ENCODE peak calls at places on chromosomes 4 and X, in six cellular contexts. One of them, this sample, is unnamed. For H3K4me1, the result is how much of the 10 kb centered on the place peaks cover.

GRCh38 chr4:57093816-57094481 is 16.2 kb downstream of the IGFBP7 start:
- DNase-seq in adipocyte: no peak
- DNase-seq in cardiac muscle cell: no peak
- DNase-seq in CD8-positive, alpha-beta T cell: no peak
- DNase-seq in right cardiac atrium: peak
- DNase-seq in psoas muscle: no peak
- DNase-seq in this sample: no peak

GRCh38 chrX:34893741-34894140 is 48.9 kb upstream of the FAM47B start:
- DNase-seq in adipocyte: peak
- DNase-seq in cardiac muscle cell: peak
- DNase-seq in CD8-positive, alpha-beta T cell: no peak
- DNase-seq in right cardiac atrium: no peak
- DNase-seq in psoas muscle: no peak
- DNase-seq in this sample: no peak

GRCh38 chrX:86369847-86370630 is 221.8 kb downstream of the DACH2 start:
- DNase-seq in adipocyte: no peak
- DNase-seq in cardiac muscle cell: no peak
- DNase-seq in CD8-positive, alpha-beta T cell: no peak
- DNase-seq in right cardiac atrium: no peak
- DNase-seq in psoas muscle: no peak
- DNase-seq in this sample: no peak

GRCh38 chr4:141815646-141816045 is 179.3 kb downstream of the IL15 start:
- DNase-seq in adipocyte: no peak
- DNase-seq in cardiac muscle cell: no peak
- DNase-seq in CD8-positive, alpha-beta T cell: no peak
- DNase-seq in right cardiac atrium: no peak
- DNase-seq in psoas muscle: no peak
- DNase-seq in this sample: no peak

GRCh38 chr4:128861856-128862518 is 52.5 kb downstream of the JADE1 start:
- DNase-seq in adipocyte: no peak
- DNase-seq in cardiac muscle cell: no peak
- DNase-seq in CD8-positive, alpha-beta T cell: no peak
- DNase-seq in right cardiac atrium: peak
- DNase-seq in psoas muscle: no peak
- DNase-seq in this sample: no peak

GRCh38 chr4:76504613-76505465 is 69.8 kb downstream of the SHROOM3 start:
- DNase-seq in adipocyte: peak
- DNase-seq in cardiac muscle cell: peak
- DNase-seq in CD8-positive, alpha-beta T cell: no peak
- DNase-seq in right cardiac atrium: no peak
- DNase-seq in psoas muscle: no peak
- DNase-seq in this sample: no peak

GRCh38 chrX:9352683-9353430 is 112.0 kb upstream of the TBL1X start:
- DNase-seq in adipocyte: peak
- DNase-seq in cardiac muscle cell: no peak
- DNase-seq in CD8-positive, alpha-beta T cell: no peak
- DNase-seq in right cardiac atrium: peak
- DNase-seq in psoas muscle: no peak
- DNase-seq in this sample: peak

GRCh38 chr4:7924163-7924562 is 15.5 kb downstream of the AFAP1 start:
- DNase-seq in adipocyte: no peak
- DNase-seq in cardiac muscle cell: no peak
- DNase-seq in CD8-positive, alpha-beta T cell: no peak
- DNase-seq in right cardiac atrium: no peak
- DNase-seq in psoas muscle: no peak
- DNase-seq in this sample: no peak

GRCh38 chr4:88443486-88443885 is 13.4 kb upstream of the HERC5 start:
- DNase-seq in adipocyte: no peak
- DNase-seq in cardiac muscle cell: no peak
- DNase-seq in CD8-positive, alpha-beta T cell: no peak
- DNase-seq in right cardiac atrium: no peak
- DNase-seq in psoas muscle: no peak
- DNase-seq in this sample: no peak

GRCh38 chrX:38006283-38006682 is at the start of gene SYTL5:
- DNase-seq in adipocyte: no peak
- DNase-seq in cardiac muscle cell: peak
- DNase-seq in CD8-positive, alpha-beta T cell: no peak
- DNase-seq in right cardiac atrium: no peak
- DNase-seq in psoas muscle: no peak
- DNase-seq in this sample: no peak

GRCh38 chr4:74394476-74395136 is 29.7 kb downstream of the EREG start:
- DNase-seq in adipocyte: no peak
- DNase-seq in cardiac muscle cell: no peak
- DNase-seq in CD8-positive, alpha-beta T cell: no peak
- DNase-seq in right cardiac atrium: no peak
- DNase-seq in psoas muscle: no peak
- DNase-seq in this sample: no peak

GRCh38 chr4:92497141-92497540 is 193.4 kb downstream of the GRID2 start:
- DNase-seq in adipocyte: no peak
- DNase-seq in cardiac muscle cell: no peak
- DNase-seq in CD8-positive, alpha-beta T cell: no peak
- DNase-seq in right cardiac atrium: no peak
- DNase-seq in psoas muscle: no peak
- DNase-seq in this sample: no peak

GRCh38 chr4:42385534-42385933 is 11.8 kb upstream of the SHISA3 start:
- DNase-seq in adipocyte: no peak
- DNase-seq in cardiac muscle cell: no peak
- DNase-seq in CD8-positive, alpha-beta T cell: no peak
- DNase-seq in right cardiac atrium: no peak
- DNase-seq in psoas muscle: no peak
- DNase-seq in this sample: no peak

GRCh38 chr4:25113915-25114904 is 46.0 kb downstream of the SEPSECS start:
- DNase-seq in adipocyte: peak
- DNase-seq in cardiac muscle cell: no peak
- DNase-seq in CD8-positive, alpha-beta T cell: no peak
- DNase-seq in right cardiac atrium: no peak
- DNase-seq in psoas muscle: no peak
- DNase-seq in this sample: no peak

GRCh38 chrX:63918611-63919010 is 133.6 kb upstream of the ARHGEF9 start:
- DNase-seq in adipocyte: peak
- DNase-seq in cardiac muscle cell: peak
- DNase-seq in CD8-positive, alpha-beta T cell: no peak
- DNase-seq in right cardiac atrium: no peak
- DNase-seq in psoas muscle: no peak
- DNase-seq in this sample: no peak

GRCh38 chr4:96102541-96103018 is 262.7 kb downstream of the PDHA2 start:
- DNase-seq in adipocyte: peak
- DNase-seq in cardiac muscle cell: no peak
- DNase-seq in CD8-positive, alpha-beta T cell: no peak
- DNase-seq in right cardiac atrium: no peak
- DNase-seq in psoas muscle: no peak
- DNase-seq in this sample: no peak

GRCh38 chr4:69731261-69731660 is 29.2 kb downstream of the SULT1B1 start:
- DNase-seq in adipocyte: peak
- DNase-seq in cardiac muscle cell: no peak
- DNase-seq in CD8-positive, alpha-beta T cell: no peak
- DNase-seq in right cardiac atrium: no peak
- DNase-seq in psoas muscle: no peak
- DNase-seq in this sample: no peak

GRCh38 chrX:153474718-153475117 is 4.3 kb upstream of the HAUS7 start:
- DNase-seq in adipocyte: peak
- DNase-seq in cardiac muscle cell: no peak
- DNase-seq in CD8-positive, alpha-beta T cell: peak
- DNase-seq in right cardiac atrium: peak
- DNase-seq in psoas muscle: peak
- DNase-seq in this sample: peak

GRCh38 chr4:175542787-175543186 is 269.3 kb downstream of the GPM6A start:
- DNase-seq in adipocyte: peak
- DNase-seq in cardiac muscle cell: no peak
- DNase-seq in CD8-positive, alpha-beta T cell: no peak
- DNase-seq in right cardiac atrium: no peak
- DNase-seq in psoas muscle: no peak
- DNase-seq in this sample: no peak

GRCh38 chrX:68801737-68802290 is 27.0 kb upstream of the EFNB1 start:
- DNase-seq in adipocyte: no peak
- DNase-seq in cardiac muscle cell: no peak
- DNase-seq in CD8-positive, alpha-beta T cell: no peak
- DNase-seq in right cardiac atrium: no peak
- DNase-seq in psoas muscle: no peak
- DNase-seq in this sample: no peak

GRCh38 chr4:38013461-38014366 is 53.5 kb downstream of the PTTG2 start:
- DNase-seq in adipocyte: no peak
- DNase-seq in cardiac muscle cell: no peak
- DNase-seq in CD8-positive, alpha-beta T cell: no peak
- DNase-seq in right cardiac atrium: peak
- DNase-seq in psoas muscle: peak
- DNase-seq in this sample: no peak

DNA sequence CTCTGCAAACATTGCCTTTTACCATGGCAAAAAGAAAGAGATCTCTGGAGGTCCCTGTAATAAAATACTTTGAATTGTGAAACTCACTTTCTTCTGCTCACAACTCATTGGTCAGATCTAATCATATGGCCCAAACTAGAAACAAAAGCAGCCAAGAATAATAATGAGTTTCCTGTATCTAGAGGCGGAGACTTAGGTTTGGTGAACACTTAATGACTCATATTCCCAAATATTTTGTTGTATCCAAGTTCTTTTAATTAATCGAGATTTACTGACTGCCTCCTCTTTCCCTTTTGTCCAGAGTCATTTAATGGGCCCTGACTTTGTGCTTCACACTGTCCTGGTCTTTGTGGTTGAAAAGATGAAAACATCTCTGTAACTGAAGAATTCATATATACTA is 190.6 kb downstream of the CCSER1 start:
- DNase-seq in adipocyte: peak
- DNase-seq in cardiac muscle cell: no peak
- DNase-seq in CD8-positive, alpha-beta T cell: no peak
- DNase-seq in right cardiac atrium: no peak
- DNase-seq in psoas muscle: no peak
- DNase-seq in this sample: no peak
- H3K4me3 ChIP-seq in adipocyte: peak
- H3K4me3 ChIP-seq in cardiac muscle cell: no peak
- H3K4me3 ChIP-seq in CD8-positive, alpha-beta T cell: no peak
- H3K4me3 ChIP-seq in right cardiac atrium: no peak
- H3K4me3 ChIP-seq in psoas muscle: no peak
- H3K4me3 ChIP-seq in this sample: no peak

GRCh38 chrX:40102393-40103381 is 4.9 kb upstream of the BCOR start:
- DNase-seq in adipocyte: no peak
- DNase-seq in cardiac muscle cell: peak
- DNase-seq in CD8-positive, alpha-beta T cell: no peak
- DNase-seq in right cardiac atrium: peak
- DNase-seq in psoas muscle: no peak
- DNase-seq in this sample: no peak
- H3K4me1 ChIP-seq in adipocyte: under half
- H3K4me1 ChIP-seq in cardiac muscle cell: half or more
- H3K4me1 ChIP-seq in CD8-positive, alpha-beta T cell: under half
- H3K4me1 ChIP-seq in right cardiac atrium: under half
- H3K4me1 ChIP-seq in psoas muscle: under half
- H3K4me1 ChIP-seq in this sample: under half

GRCh38 chrX:65697173-65697572 is 29.7 kb downstream of the MSN start:
- DNase-seq in adipocyte: peak
- DNase-seq in cardiac muscle cell: no peak
- DNase-seq in CD8-positive, alpha-beta T cell: no peak
- DNase-seq in right cardiac atrium: no peak
- DNase-seq in psoas muscle: no peak
- DNase-seq in this sample: no peak
- H3K4me3 ChIP-seq in adipocyte: no peak
- H3K4me3 ChIP-seq in cardiac muscle cell: no peak
- H3K4me3 ChIP-seq in CD8-positive, alpha-beta T cell: no peak
- H3K4me3 ChIP-seq in right cardiac atrium: no peak
- H3K4me3 ChIP-seq in psoas muscle: no peak
- H3K4me3 ChIP-seq in this sample: no peak

DNA sequence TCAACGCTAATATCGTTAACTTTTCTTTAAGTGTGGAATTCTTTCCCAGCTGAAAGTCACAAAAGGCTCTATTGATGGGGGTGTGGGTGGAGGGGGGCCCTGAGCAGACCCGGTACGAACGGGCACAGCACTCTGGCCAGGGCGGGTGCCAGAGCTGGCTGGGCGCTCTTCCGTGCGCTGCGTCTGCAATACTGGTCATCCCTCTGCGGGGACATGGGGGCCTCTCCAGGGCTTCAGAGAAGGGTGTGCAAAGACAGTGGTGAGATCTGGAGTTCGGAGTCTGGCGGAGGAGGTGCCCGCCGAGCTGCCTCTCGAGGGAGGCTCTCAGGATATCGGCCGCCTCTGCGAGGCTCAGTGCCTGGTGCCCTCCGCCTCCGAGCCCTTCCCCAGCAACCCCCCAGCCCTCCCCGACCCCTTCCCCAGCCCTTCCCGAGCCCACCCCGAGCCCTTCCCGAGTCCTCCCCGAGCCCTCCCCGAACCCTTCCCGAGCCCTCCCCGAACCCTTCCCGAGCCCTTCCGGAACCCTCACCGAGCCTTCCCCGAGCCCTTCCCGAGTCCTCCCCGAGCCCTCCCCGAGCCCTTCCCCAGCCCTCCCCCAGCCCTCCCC is 34.3 kb downstream of the FGFRL1 start:
- DNase-seq in adipocyte: no peak
- DNase-seq in cardiac muscle cell: no peak
- DNase-seq in CD8-positive, alpha-beta T cell: no peak
- DNase-seq in right cardiac atrium: peak
- DNase-seq in psoas muscle: peak
- DNase-seq in this sample: peak
- H3K4me1 ChIP-seq in adipocyte: half or more
- H3K4me1 ChIP-seq in cardiac muscle cell: under half
- H3K4me1 ChIP-seq in CD8-positive, alpha-beta T cell: under half
- H3K4me1 ChIP-seq in right cardiac atrium: under half
- H3K4me1 ChIP-seq in psoas muscle: under half
- H3K4me1 ChIP-seq in this sample: under half

DNA sequence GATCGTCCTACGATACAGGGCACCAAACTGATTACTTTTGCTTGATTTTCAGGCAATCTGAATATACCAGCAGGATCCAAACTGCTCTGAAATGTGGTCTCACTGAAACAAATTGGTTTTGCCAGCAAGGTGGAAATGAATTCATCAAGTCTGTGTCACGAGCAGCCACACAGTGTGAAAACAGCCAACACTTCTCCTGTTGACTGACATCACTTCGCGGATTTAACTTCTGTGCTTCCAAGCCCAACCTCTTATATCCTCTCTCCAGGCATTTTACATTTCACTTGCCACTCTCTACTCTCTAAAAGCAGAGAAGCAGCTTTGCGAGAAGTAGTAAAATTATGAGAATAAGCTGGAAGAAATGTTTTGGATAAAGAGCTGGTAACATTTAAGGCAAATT is 106.1 kb upstream of the FRG1 start:
- DNase-seq in adipocyte: no peak
- DNase-seq in cardiac muscle cell: no peak
- DNase-seq in CD8-positive, alpha-beta T cell: no peak
- DNase-seq in right cardiac atrium: no peak
- DNase-seq in psoas muscle: no peak
- DNase-seq in this sample: no peak
- H3K4me3 ChIP-seq in adipocyte: no peak
- H3K4me3 ChIP-seq in cardiac muscle cell: no peak
- H3K4me3 ChIP-seq in CD8-positive, alpha-beta T cell: no peak
- H3K4me3 ChIP-seq in right cardiac atrium: no peak
- H3K4me3 ChIP-seq in psoas muscle: no peak
- H3K4me3 ChIP-seq in this sample: no peak

DNA sequence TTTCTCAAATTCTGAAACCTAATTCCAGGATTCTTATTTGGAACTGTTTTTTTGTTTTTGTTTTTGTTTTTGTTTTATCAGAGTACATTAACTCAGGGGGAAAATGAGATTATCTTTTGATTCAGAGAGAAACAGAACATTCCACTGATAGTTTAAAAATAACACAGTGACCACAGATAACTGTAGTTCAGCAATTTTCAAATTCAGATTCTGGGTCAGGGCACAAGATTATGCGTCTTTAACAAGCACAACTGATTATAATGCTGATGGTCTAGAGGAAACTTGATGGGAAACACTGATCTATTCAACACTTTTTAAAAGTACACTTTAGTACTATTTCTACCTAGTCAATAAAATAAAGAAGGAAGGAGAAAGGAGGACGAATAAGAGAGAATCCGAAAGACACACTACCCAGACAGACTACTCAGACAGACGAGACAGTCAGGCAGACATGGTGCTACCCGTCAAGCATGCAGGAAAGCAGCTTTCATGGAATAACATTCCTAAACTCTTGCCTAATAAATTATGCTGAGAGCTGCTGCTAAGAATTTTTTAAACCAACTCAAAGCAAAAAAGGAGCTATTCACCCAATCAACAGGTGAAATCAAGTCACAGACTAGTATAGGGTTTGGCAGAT is 59.0 kb downstream of the APBB2 start:
- DNase-seq in adipocyte: peak
- DNase-seq in cardiac muscle cell: no peak
- DNase-seq in CD8-positive, alpha-beta T cell: no peak
- DNase-seq in right cardiac atrium: no peak
- DNase-seq in psoas muscle: no peak
- DNase-seq in this sample: no peak
- H3K4me1 ChIP-seq in adipocyte: under half
- H3K4me1 ChIP-seq in cardiac muscle cell: under half
- H3K4me1 ChIP-seq in CD8-positive, alpha-beta T cell: under half
- H3K4me1 ChIP-seq in right cardiac atrium: under half
- H3K4me1 ChIP-seq in psoas muscle: under half
- H3K4me1 ChIP-seq in this sample: under half